ENCODE peak calls at places on chromosome 5, in six cellular contexts. I, K, T, Y, S and X are unnamed samples.

GRCh38 chr5:151078490-151079262 is 2.2 kb downstream of the TNIP1 start:
- DNase-seq in I (peak), K (no peak), T (peak), Y (no peak), S (no peak), X (no peak)

GRCh38 chr5:172342907-172343306 is 59.3 kb upstream of the UBTD2 start:
- DNase-seq in I (no peak), K (no peak), T (no peak), Y (no peak), S (no peak), X (no peak)

GRCh38 chr5:172429201-172429940 is 25.0 kb downstream of the SH3PXD2B start:
- DNase-seq in I (no peak), K (peak), T (no peak), Y (peak), S (peak), X (peak)

GRCh38 chr5:37214550-37214949 is 34.6 kb downstream of the CPLANE1 start:
- DNase-seq in I (no peak), K (no peak), T (no peak), Y (no peak), S (peak), X (no peak)

GRCh38 chr5:146962801-146963355 is 84.3 kb upstream of the PPP2R2B start:
- DNase-seq in I (no peak), K (peak), T (no peak), Y (no peak), S (peak), X (peak)

GRCh38 chr5:157961176-157961575 is 102.2 kb upstream of the CLINT1 start:
- DNase-seq in I (no peak), K (no peak), T (no peak), Y (no peak), S (no peak), X (no peak)

GRCh38 chr5:151285683-151286082 is 17.9 kb downstream of the SLC36A3 start:
- DNase-seq in I (no peak), K (no peak), T (no peak), Y (no peak), S (no peak), X (peak)

GRCh38 chr5:159459951-159460538 is 129.8 kb upstream of the IL12B start:
- DNase-seq in I (no peak), K (peak), T (no peak), Y (no peak), S (peak), X (peak)

GRCh38 chr5:72163349-72163983 is 56.2 kb downstream of the MAP1B start:
- DNase-seq in I (no peak), K (no peak), T (no peak), Y (no peak), S (no peak), X (no peak)

GRCh38 chr5:80760680-80761079 is 105.9 kb upstream of the DHFR start:
- DNase-seq in I (no peak), K (no peak), T (no peak), Y (no peak), S (no peak), X (no peak)

GRCh38 chr5:33650911-33651310 is 210.1 kb downstream of the TARS1 start:
- DNase-seq in I (no peak), K (peak), T (no peak), Y (no peak), S (no peak), X (peak)

GRCh38 chr5:16742938-16743337 is 126.1 kb upstream of the RETREG1 start:
- DNase-seq in I (no peak), K (no peak), T (no peak), Y (no peak), S (peak), X (no peak)

GRCh38 chr5:32001722-32002121 is 172.4 kb downstream of the GOLPH3 start:
- DNase-seq in I (no peak), K (no peak), T (no peak), Y (no peak), S (no peak), X (no peak)

GRCh38 chr5:61280205-61280604 is 51.9 kb upstream of the ZSWIM6 start:
- DNase-seq in I (no peak), K (peak), T (no peak), Y (peak), S (peak), X (peak)

GRCh38 chr5:98742395-98743073 is 30.9 kb upstream of the RGMB start:
- DNase-seq in I (no peak), K (no peak), T (no peak), Y (no peak), S (no peak), X (no peak)

GRCh38 chr5:124932791-124933600 is 186.6 kb upstream of the ZNF608 start:
- DNase-seq in I (no peak), K (peak), T (no peak), Y (peak), S (peak), X (peak)

GRCh38 chr5:97383996-97384395 is 200.9 kb upstream of the RIOK2 start:
- DNase-seq in I (no peak), K (peak), T (no peak), Y (no peak), S (peak), X (peak)

GRCh38 chr5:147690595-147690994 is 91.9 kb downstream of the JAKMIP2 start:
- DNase-seq in I (no peak), K (no peak), T (no peak), Y (no peak), S (no peak), X (no peak)